ENCODE peak calls at places on chromosomes 13 and 19, in ten cellular contexts. V is stomach, M is BJ, Z is tibial artery, K is HCT116, U is endodermal cell, P is aorta, E is SJSA1, N is pancreas, I is HAP-1. L is an unnamed sample. For H3K36me3, the result is how much of the 10 kb centered on the place peaks cover.

GRCh38 chr19:30416375-30416774 is 44.2 kb downstream of the ZNF536 start:
- DNase-seq in V (no peak), M (no peak), Z (no peak), K (no peak), U (no peak), P (no peak), E (no peak), N (no peak), I (no peak), L (no peak)

GRCh38 chr19:48350856-48351255 is 12.9 kb downstream of the TMEM143 start:
- DNase-seq in V (no peak), M (no peak), Z (no peak), K (no peak), U (no peak), P (no peak), E (no peak), N (no peak), I (no peak), L (no peak)

GRCh38 chr13:74187564-74187963 is 53.4 kb upstream of the KLF12 start:
- DNase-seq in V (no peak), M (no peak), Z (no peak), K (no peak), U (no peak), P (no peak), E (no peak), N (no peak), I (no peak), L (no peak)

GRCh38 chr19:49462492-49462891 is 9.5 kb downstream of the ALDH16A1 start:
- DNase-seq in V (no peak), M (no peak), Z (no peak), K (no peak), U (no peak), P (no peak), E (no peak), N (no peak), I (no peak), L (no peak)

GRCh38 chr13:49097374-49097773 is 121.7 kb downstream of the FNDC3A start:
- DNase-seq in V (no peak), M (peak), Z (no peak), K (peak), U (no peak), P (no peak), E (no peak), N (no peak), I (no peak), L (no peak)

GRCh38 chr13:74062933-74063332 is 71.3 kb downstream of the KLF12 start:
- DNase-seq in V (no peak), M (no peak), Z (peak), K (no peak), U (no peak), P (peak), E (no peak), N (no peak), I (no peak), L (peak)

GRCh38 chr13:65917731-65918130 is 1312.4 kb downstream of the PCDH9 start:
- DNase-seq in V (no peak), M (peak), Z (no peak), K (no peak), U (no peak), P (no peak), E (no peak), N (no peak), I (no peak), L (no peak)

GRCh38 chr19:38039966-38040365 is 133.0 kb downstream of the SIPA1L3 start:
- DNase-seq in V (no peak), M (peak), Z (no peak), K (no peak), U (no peak), P (peak), E (no peak), N (no peak), I (no peak), L (no peak)

GRCh38 chr13:46655727-46656180 is 102.8 kb downstream of the LRCH1 start:
- DNase-seq in V (peak), M (no peak), Z (no peak), K (no peak), U (no peak), P (no peak), E (no peak), N (no peak), I (no peak), L (no peak)

GRCh38 chr19:50450369-50451222 is 17.9 kb downstream of the MYBPC2 start:
- DNase-seq in V (no peak), M (no peak), Z (no peak), K (no peak), U (no peak), P (no peak), E (no peak), N (no peak), I (no peak), L (no peak)

GRCh38 chr13:95049772-95050171 is 251.5 kb downstream of the ABCC4 start:
- DNase-seq in V (no peak), M (no peak), Z (no peak), K (no peak), U (no peak), P (no peak), E (no peak), N (no peak), I (no peak), L (no peak)

GRCh38 chr19:794989-795658 is 2.1 kb upstream of the PTBP1 start:
- DNase-seq in V (no peak), M (no peak), Z (no peak), K (no peak), U (peak), P (no peak), E (no peak), N (peak), I (no peak), L (no peak)

GRCh38 chr13:35716186-35716585 is 239.7 kb upstream of the MAB21L1 start:
- DNase-seq in V (no peak), M (no peak), Z (no peak), K (no peak), U (no peak), P (no peak), E (no peak), N (no peak), I (no peak), L (no peak)

GRCh38 chr19:19816679-19817078 is 4.9 kb downstream of the ZNF506 start:
- DNase-seq in V (no peak), M (no peak), Z (peak), K (no peak), U (no peak), P (peak), E (no peak), N (no peak), I (no peak), L (peak)

GRCh38 chr19:13018037-13018914 is 23.0 kb downstream of the NFIX start:
- DNase-seq in V (peak), M (no peak), Z (no peak), K (no peak), U (peak), P (no peak), E (no peak), N (no peak), I (no peak), L (peak)

GRCh38 chr19:594265-594870 is 4.7 kb downstream of the HCN2 start:
- DNase-seq in V (no peak), M (no peak), Z (no peak), K (no peak), U (no peak), P (no peak), E (no peak), N (no peak), I (no peak), L (no peak)

GRCh38 chr13:87999141-87999765 is 328.1 kb downstream of the SLITRK5 start:
- DNase-seq in V (no peak), M (peak), Z (no peak), K (no peak), U (no peak), P (no peak), E (no peak), N (no peak), I (no peak), L (no peak)

GRCh38 chr19:5968431-5969373 is 9.2 kb downstream of the RANBP3 start:
- DNase-seq in V (no peak), M (no peak), Z (no peak), K (no peak), U (peak), P (no peak), E (no peak), N (peak), I (no peak), L (no peak)

GRCh38 chr19:30631035-30631375 is 258.8 kb downstream of the ZNF536 start:
- DNase-seq in V (no peak), M (no peak), Z (no peak), K (no peak), U (no peak), P (no peak), E (no peak), N (no peak), I (no peak), L (no peak)

GRCh38 chr13:76759877-76760276 is 126.3 kb downstream of the KCTD12 start:
- DNase-seq in V (no peak), M (no peak), Z (no peak), K (no peak), U (no peak), P (no peak), E (no peak), N (no peak), I (no peak), L (no peak)

GRCh38 chr13:106619688-106620555 is 52.0 kb upstream of the ARGLU1 start:
- DNase-seq in V (no peak), M (no peak), Z (peak), K (peak), U (peak), P (no peak), E (no peak), N (no peak), I (peak), L (no peak)

GRCh38 chr19:29687897-29688728 is 22.9 kb downstream of the PLEKHF1 start:
- DNase-seq in V (no peak), M (no peak), Z (no peak), K (no peak), U (no peak), P (no peak), E (no peak), N (no peak), I (no peak), L (no peak)

GRCh38 chr19:41945135-41945766 is 13.9 kb downstream of the RABAC1 start:
- DNase-seq in V (peak), M (no peak), Z (no peak), K (no peak), U (no peak), P (no peak), E (no peak), N (no peak), I (no peak), L (no peak)

GRCh38 chr19:48819366-48819816 is 8.6 kb upstream of the BCAT2 start:
- DNase-seq in V (peak), M (peak), Z (peak), K (peak), U (no peak), P (peak), E (no peak), N (peak), I (no peak), L (peak)

GRCh38 chr19:2216361-2217225 is 19.5 kb downstream of the PLEKHJ1 start:
- DNase-seq in V (no peak), M (no peak), Z (no peak), K (no peak), U (no peak), P (no peak), E (no peak), N (no peak), I (no peak), L (no peak)
- H3K36me3 ChIP-seq in V (half or more), M (half or more), Z (half or more), K (under half), U (under half), P (under half), E (half or more), N (half or more), I (half or more), L (half or more)

GRCh38 chr19:10182847-10183246 is 11.9 kb downstream of the DNMT1 start:
- DNase-seq in V (no peak), M (no peak), Z (no peak), K (no peak), U (no peak), P (no peak), E (no peak), N (no peak), I (no peak), L (no peak)
- H3K36me3 ChIP-seq in V (half or more), M (under half), Z (under half), K (under half), U (half or more), P (under half), E (half or more), N (under half), I (half or more), L (half or more)

GRCh38 chr19:58003153-58003828 is 671 bp upstream of the ZNF606 start:
- DNase-seq in V (no peak), M (no peak), Z (no peak), K (no peak), U (no peak), P (no peak), E (no peak), N (no peak), I (no peak), L (no peak)

GRCh38 chr19:58007285-58007684 is 4.7 kb upstream of the ZNF606 start:
- DNase-seq in V (no peak), M (no peak), Z (no peak), K (no peak), U (no peak), P (no peak), E (no peak), N (no peak), I (no peak), L (no peak)

GRCh38 chr19:58000677-58001076 is 1.9 kb downstream of the ZNF606 start:
- DNase-seq in V (no peak), M (no peak), Z (no peak), K (no peak), U (no peak), P (no peak), E (no peak), N (no peak), I (no peak), L (no peak)

GRCh38 chr19:58001895-58002369 is 688 bp downstream of the ZNF606 start:
- DNase-seq in V (no peak), M (no peak), Z (no peak), K (no peak), U (no peak), P (no peak), E (no peak), N (no peak), I (no peak), L (no peak)

DNA sequence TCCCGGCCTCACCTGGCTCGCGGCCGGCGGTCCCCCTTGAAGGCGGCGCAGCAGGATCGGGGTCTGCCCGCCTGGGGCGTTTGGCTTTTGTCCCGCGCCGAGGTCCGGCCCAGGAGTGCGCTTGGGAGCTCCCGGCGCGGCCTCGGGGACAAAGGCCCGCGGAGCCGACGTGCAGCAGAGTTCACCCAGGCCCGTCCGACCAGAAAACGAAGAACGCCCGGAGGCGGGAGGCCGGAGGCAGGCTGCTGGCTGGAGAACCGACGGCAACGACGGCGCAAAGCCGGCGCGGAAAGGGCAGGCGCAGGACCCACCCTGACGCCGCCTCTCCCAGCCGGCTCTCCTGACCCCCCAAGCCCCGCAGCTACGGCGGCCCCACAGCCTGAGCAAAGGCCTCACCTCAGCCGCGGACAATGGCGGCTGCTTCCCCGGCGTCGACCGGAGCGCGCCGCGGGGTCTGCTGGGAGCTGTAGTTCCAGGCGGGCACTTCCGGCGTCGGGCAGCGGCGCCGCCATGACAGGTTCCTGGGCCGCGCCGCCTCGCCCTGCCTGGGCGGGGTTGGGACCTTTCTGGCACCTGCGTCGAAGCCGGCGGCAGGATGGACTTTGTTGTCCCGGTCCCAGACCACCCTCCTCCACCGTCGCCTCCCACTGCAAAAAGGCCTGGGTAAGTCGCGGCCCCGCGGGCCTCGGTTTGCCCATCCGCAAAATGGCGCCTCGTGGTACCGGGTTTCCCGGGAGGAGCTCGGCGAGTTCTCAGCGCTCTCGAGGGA is at the start of gene ZNF606:
- DNase-seq in V (peak), M (peak), Z (peak), K (no peak), U (peak), P (peak), E (peak), N (peak), I (peak), L (peak)
- H3K36me3 ChIP-seq in V (half or more), M (under half), Z (half or more), K (under half), U (half or more), P (under half), E (half or more), N (under half), I (under half), L (half or more)

GRCh38 chr13:33838567-33839131 is 20.7 kb downstream of the RFC3 start:
- DNase-seq in V (no peak), M (no peak), Z (no peak), K (no peak), U (no peak), P (no peak), E (no peak), N (no peak), I (no peak), L (no peak)
- H3K36me3 ChIP-seq in V (under half), M (under half), Z (under half), K (under half), U (half or more), P (under half), E (under half), N (under half), I (half or more), L (under half)

DNA sequence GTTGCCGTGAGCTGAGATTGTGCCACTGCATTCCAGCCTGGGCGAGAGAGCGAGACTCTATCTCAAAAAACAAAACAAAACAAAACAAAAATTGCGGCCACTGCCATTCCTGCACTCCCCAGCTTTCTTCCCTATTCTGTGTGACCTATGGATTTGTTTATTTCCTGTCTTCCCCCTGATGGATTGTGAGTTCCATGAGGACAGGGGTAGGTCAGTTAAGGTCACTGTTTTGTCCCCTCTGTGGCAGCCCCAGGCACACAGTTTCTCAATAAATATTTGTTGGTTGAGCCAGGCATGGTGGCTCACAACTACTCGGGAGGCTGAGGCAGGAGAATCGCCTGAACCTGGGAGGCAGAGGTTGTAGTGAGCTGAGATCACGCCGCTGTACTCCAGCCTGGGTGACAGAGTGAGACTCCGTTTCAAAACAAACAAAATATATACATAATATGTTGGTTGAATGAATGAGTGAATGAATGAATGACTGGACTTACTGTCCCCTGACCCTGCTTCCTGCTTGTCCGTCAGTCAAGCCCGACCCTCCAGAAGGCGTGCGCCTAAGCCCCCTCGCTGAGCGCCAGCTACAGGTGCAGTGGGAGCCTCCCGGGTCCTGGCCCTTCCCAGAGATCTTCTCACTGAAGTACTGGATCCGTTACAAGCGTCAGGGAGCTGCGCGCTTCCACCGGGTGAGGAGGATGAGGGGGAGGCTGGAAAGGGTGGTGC is 5.0 kb downstream of the EBI3 start:
- DNase-seq in V (no peak), M (no peak), Z (no peak), K (no peak), U (no peak), P (no peak), E (no peak), N (no peak), I (no peak), L (no peak)
- H3K36me3 ChIP-seq in V (under half), M (under half), Z (under half), K (under half), U (under half), P (under half), E (under half), N (under half), I (under half), L (under half)

GRCh38 chr19:34324320-34324719 is 40.7 kb upstream of the GPI start:
- DNase-seq in V (no peak), M (no peak), Z (no peak), K (no peak), U (no peak), P (no peak), E (no peak), N (no peak), I (no peak), L (no peak)
- H3K36me3 ChIP-seq in V (half or more), M (under half), Z (half or more), K (under half), U (half or more), P (under half), E (half or more), N (under half), I (under half), L (half or more)